ENCODE peak calls at places on chromosomes 16 and 17, in eight cellular contexts. L is astrocyte of the spinal cord; U is CD8-positive, alpha-beta T cell; W is cerebellum; H is osteocyte; Q is NCI-H1105; R is psoas muscle; N is progenitor cell of endocrine pancreas. M is an unnamed sample.

GRCh38 chr17:43983515-43984411 is 20.7 kb upstream of the NAGS start:
- DNase-seq in L (no peak), U (no peak), W (no peak), H (no peak), Q (no peak), R (peak), N (peak), M (no peak)

GRCh38 chr17:47099451-47099986 is 89.6 kb downstream of the CDC27 start:
- DNase-seq in L (no peak), U (no peak), W (no peak), H (no peak), Q (no peak), R (no peak), N (no peak), M (no peak)

GRCh38 chr17:77801545-77802332 is 156.8 kb upstream of the TNRC6C start:
- DNase-seq in L (no peak), U (no peak), W (peak), H (no peak), Q (no peak), R (no peak), N (no peak), M (no peak)

GRCh38 chr17:954431-955164 is 25.0 kb downstream of the NXN start:
- DNase-seq in L (peak), U (no peak), W (no peak), H (no peak), Q (no peak), R (no peak), N (no peak), M (no peak)

GRCh38 chr16:55760665-55761035 is 72.2 kb downstream of the CES1 start:
- DNase-seq in L (no peak), U (no peak), W (no peak), H (no peak), Q (no peak), R (no peak), N (no peak), M (no peak)

GRCh38 chr17:44846206-44846605 is 1.5 kb upstream of the HIGD1B start:
- DNase-seq in L (no peak), U (no peak), W (no peak), H (no peak), Q (no peak), R (no peak), N (no peak), M (no peak)

GRCh38 chr17:48646183-48647102 is 20.3 kb upstream of the HOXB9 start:
- DNase-seq in L (peak), U (no peak), W (no peak), H (no peak), Q (peak), R (no peak), N (no peak), M (no peak)

GRCh38 chr17:79019631-79020584 is 4.1 kb upstream of the C1QTNF1 start:
- DNase-seq in L (peak), U (no peak), W (no peak), H (no peak), Q (peak), R (peak), N (no peak), M (no peak)

GRCh38 chr16:7405166-7405565 is 72.5 kb downstream of the RBFOX1 start:
- DNase-seq in L (no peak), U (no peak), W (no peak), H (no peak), Q (peak), R (peak), N (peak), M (no peak)

GRCh38 chr16:75482434-75483205 is 12.6 kb downstream of the CHST6 start:
- DNase-seq in L (no peak), U (no peak), W (no peak), H (no peak), Q (peak), R (no peak), N (no peak), M (no peak)

GRCh38 chr17:57823469-57824401 is 26.1 kb downstream of the MRPS23 start:
- DNase-seq in L (no peak), U (no peak), W (no peak), H (no peak), Q (no peak), R (no peak), N (no peak), M (no peak)

GRCh38 chr16:53740476-53740875 is 36.5 kb downstream of the FTO start:
- DNase-seq in L (no peak), U (no peak), W (no peak), H (no peak), Q (no peak), R (no peak), N (no peak), M (no peak)

GRCh38 chr16:82756283-82756599 is 129.5 kb downstream of the CDH13 start:
- DNase-seq in L (peak), U (no peak), W (no peak), H (no peak), Q (no peak), R (no peak), N (no peak), M (no peak)

GRCh38 chr16:84913315-84913714 is 93.5 kb downstream of the CRISPLD2 start:
- DNase-seq in L (no peak), U (no peak), W (no peak), H (no peak), Q (no peak), R (peak), N (no peak), M (no peak)

GRCh38 chr17:39739020-39739884 is 1.5 kb downstream of the GRB7 start:
- DNase-seq in L (no peak), U (no peak), W (peak), H (no peak), Q (peak), R (no peak), N (peak), M (no peak)

GRCh38 chr16:22075043-22075757 is 17.1 kb upstream of the VWA3A start:
- DNase-seq in L (peak), U (no peak), W (no peak), H (no peak), Q (no peak), R (no peak), N (no peak), M (no peak)

GRCh38 chr17:50668025-50668837 is 33.5 kb downstream of the ABCC3 start:
- DNase-seq in L (peak), U (no peak), W (no peak), H (no peak), Q (no peak), R (no peak), N (no peak), M (no peak)

GRCh38 chr17:3879181-3879580 is 13.7 kb downstream of the CAMKK1 start:
- DNase-seq in L (peak), U (no peak), W (no peak), H (no peak), Q (no peak), R (peak), N (no peak), M (no peak)

GRCh38 chr16:49593423-49594040 is 219.9 kb downstream of the C16orf78 start:
- DNase-seq in L (no peak), U (no peak), W (no peak), H (peak), Q (no peak), R (no peak), N (no peak), M (no peak)

GRCh38 chr16:78309763-78310162 is 210.3 kb downstream of the WWOX start:
- DNase-seq in L (no peak), U (no peak), W (no peak), H (no peak), Q (no peak), R (no peak), N (no peak), M (no peak)

GRCh38 chr16:28292731-28293588 is 635 bp downstream of the SBK1 start:
- DNase-seq in L (no peak), U (no peak), W (no peak), H (no peak), Q (peak), R (no peak), N (peak), M (no peak)

GRCh38 chr16:27551046-27551445 is 1.1 kb downstream of the KATNIP start:
- DNase-seq in L (no peak), U (no peak), W (no peak), H (no peak), Q (no peak), R (no peak), N (no peak), M (no peak)

GRCh38 chr17:10754109-10754508 is 24.3 kb upstream of the TMEM220 start:
- DNase-seq in L (no peak), U (no peak), W (no peak), H (no peak), Q (no peak), R (peak), N (no peak), M (no peak)

GRCh38 chr17:47253541-47254402 is at the start of gene ITGB3:
- DNase-seq in L (peak), U (peak), W (no peak), H (peak), Q (peak), R (peak), N (peak), M (peak)

GRCh38 chr16:49183911-49184310 is 97.7 kb downstream of the CBLN1 start:
- DNase-seq in L (no peak), U (no peak), W (no peak), H (no peak), Q (peak), R (no peak), N (peak), M (no peak)

GRCh38 chr16:57270221-57271062 is 14.0 kb downstream of the PLLP start:
- DNase-seq in L (no peak), U (no peak), W (no peak), H (no peak), Q (no peak), R (no peak), N (no peak), M (no peak)

GRCh38 chr16:15509051-15509592 is 74.7 kb downstream of the BMERB1 start:
- DNase-seq in L (peak), U (no peak), W (no peak), H (no peak), Q (no peak), R (no peak), N (no peak), M (peak)

GRCh38 chr17:67707442-67707841 is 10.3 kb upstream of the NOL11 start:
- DNase-seq in L (no peak), U (no peak), W (no peak), H (no peak), Q (no peak), R (no peak), N (no peak), M (no peak)

GRCh38 chr16:78220571-78220970 is 121.1 kb downstream of the WWOX start:
- DNase-seq in L (no peak), U (no peak), W (no peak), H (no peak), Q (no peak), R (no peak), N (no peak), M (no peak)

M was measured in GDM1.